ENCODE peak calls at places on chromosomes 16 and 17, in six cellular contexts. W, T, J, I, M and B are unnamed samples.

GRCh38 chr17:601462-602303 is 113.0 kb downstream of the VPS53 start:
- DNase-seq in W (no peak), T (no peak), J (no peak), I (no peak), M (peak; percentile 87), B (no peak)

GRCh38 chr17:60959011-60959410 is 281.4 kb downstream of the BCAS3 start:
- DNase-seq in W (no peak), T (no peak), J (peak; percentile 5), I (no peak), M (peak; percentile 43), B (no peak)

GRCh38 chr16:11087691-11088431 is 143.5 kb downstream of the CLEC16A start:
- DNase-seq in W (no peak), T (no peak), J (no peak), I (no peak), M (peak; percentile 57), B (no peak)

GRCh38 chr17:69175812-69176517 is 34.3 kb upstream of the ABCA6 start:
- DNase-seq in W (no peak), T (peak; percentile 40), J (peak; percentile 79), I (peak; percentile 24), M (peak; percentile 79), B (no peak)

GRCh38 chr16:49756971-49757743 is 98.8 kb downstream of the ZNF423 start:
- DNase-seq in W (no peak), T (no peak), J (peak; percentile 80), I (no peak), M (no peak), B (no peak)

GRCh38 chr17:32112416-32112815 is 29.9 kb upstream of the RHOT1 start:
- DNase-seq in W (no peak), T (no peak), J (no peak), I (no peak), M (no peak), B (no peak)

GRCh38 chr17:50919321-50920040 is 53.3 kb upstream of the TOB1 start:
- DNase-seq in W (peak; percentile 50), T (peak; percentile 44), J (peak; percentile 91), I (peak; percentile 99), M (peak; percentile 82), B (peak; percentile 74)

GRCh38 chr17:15920758-15921239 is 24.1 kb upstream of the ADORA2B start:
- DNase-seq in W (no peak), T (peak; percentile 82), J (peak; percentile 97), I (peak; percentile 51), M (peak; percentile 97), B (no peak)

GRCh38 chr16:46688101-46688656 is 799 bp downstream of the VPS35 start:
- DNase-seq in W (no peak), T (no peak), J (peak; percentile 29), I (no peak), M (peak; percentile 20), B (no peak)

GRCh38 chr16:12461201-12461600 is 342.5 kb downstream of the CPPED1 start:
- DNase-seq in W (no peak), T (no peak), J (peak; percentile 41), I (no peak), M (peak; percentile 10), B (no peak)

GRCh38 chr17:32157225-32157624 is 14.9 kb downstream of the RHOT1 start:
- DNase-seq in W (no peak), T (no peak), J (peak; percentile 40), I (no peak), M (peak; percentile 63), B (no peak)

GRCh38 chr17:76968707-76969597 is 100.7 kb downstream of the MGAT5B start:
- DNase-seq in W (peak; percentile 40), T (no peak), J (peak; percentile 26), I (peak; percentile 65), M (no peak), B (peak; percentile 77)

GRCh38 chr16:67299269-67299668 is 19.9 kb downstream of the PLEKHG4 start:
- DNase-seq in W (no peak), T (no peak), J (no peak), I (no peak), M (no peak), B (no peak)

GRCh38 chr16:57667526-57668258 is 414 bp upstream of the ADGRG3 start:
- DNase-seq in W (no peak), T (no peak), J (peak; percentile 39), I (peak; percentile 34), M (peak; percentile 38), B (no peak)

GRCh38 chr17:21525464-21526130 is 149.4 kb downstream of the KCNJ12 start:
- DNase-seq in W (no peak), T (no peak), J (no peak), I (no peak), M (no peak), B (no peak)

GRCh38 chr17:41647940-41648410 is 23.6 kb upstream of the KRT17 start:
- DNase-seq in W (peak; percentile 97), T (no peak), J (peak; percentile 62), I (peak; percentile 98), M (peak; percentile 54), B (peak; percentile 98)

GRCh38 chr17:50423553-50424159 is 2.4 kb upstream of the ACSF2 start:
- DNase-seq in W (no peak), T (peak; percentile 83), J (peak; percentile 83), I (peak; percentile 97), M (peak; percentile 91), B (no peak)

GRCh38 chr17:32482568-32483320 is 4.0 kb upstream of the CDK5R1 start:
- DNase-seq in W (no peak), T (no peak), J (no peak), I (no peak), M (peak; percentile 33), B (no peak)

GRCh38 chr16:87297918-87298631 is 19.1 kb downstream of the C16orf95 start:
- DNase-seq in W (peak; percentile 68), T (no peak), J (peak; percentile 16), I (no peak), M (peak; percentile 10), B (peak; percentile 79)

GRCh38 chr17:31907342-31907975 is 6.0 kb upstream of the UTP6 start:
- DNase-seq in W (no peak), T (no peak), J (peak; percentile 70), I (no peak), M (peak; percentile 70), B (no peak)

GRCh38 chr16:84600343-84601229 is 17.3 kb downstream of the COTL1 start:
- DNase-seq in W (no peak), T (no peak), J (peak; percentile 46), I (no peak), M (peak; percentile 43), B (no peak)

GRCh38 chr17:73786286-73786743 is 142.1 kb upstream of the SDK2 start:
- DNase-seq in W (no peak), T (no peak), J (no peak), I (peak; percentile 69), M (no peak), B (peak; percentile 62)

GRCh38 chr17:56845934-56846333 is 12.0 kb downstream of the DGKE start:
- DNase-seq in W (no peak), T (no peak), J (no peak), I (no peak), M (no peak), B (no peak)

GRCh38 chr16:47694543-47694942 is 233.4 kb downstream of the PHKB start:
- DNase-seq in W (no peak), T (no peak), J (no peak), I (no peak), M (no peak), B (no peak)
- TF ChIP-seq CTCF in W (no peak), T (no peak), J (no peak), I (no peak), M (no peak), B (no peak)

GRCh38 chr17:38747385-38748328 is 479 bp downstream of the PCGF2 start:
- DNase-seq in W (peak; percentile 55), T (no peak), J (no peak), I (peak; percentile 81), M (no peak), B (peak; percentile 78)

GRCh38 chr17:38750312-38751121 is 2.0 kb upstream of the PSMB3 start:
- DNase-seq in W (no peak), T (no peak), J (no peak), I (peak; percentile 56), M (peak; percentile 22), B (peak; percentile 27)

GRCh38 chr17:38750044-38750311 is 1.8 kb upstream of the PCGF2 start:
- DNase-seq in W (no peak), T (no peak), J (no peak), I (no peak), M (no peak), B (no peak)

GRCh38 chr17:38748329-38749221 is at the start of gene PCGF2:
- DNase-seq in W (peak; percentile 86), T (peak; percentile 50), J (peak; percentile 86), I (peak; percentile 99), M (peak; percentile 89), B (peak; percentile 95)

DNA sequence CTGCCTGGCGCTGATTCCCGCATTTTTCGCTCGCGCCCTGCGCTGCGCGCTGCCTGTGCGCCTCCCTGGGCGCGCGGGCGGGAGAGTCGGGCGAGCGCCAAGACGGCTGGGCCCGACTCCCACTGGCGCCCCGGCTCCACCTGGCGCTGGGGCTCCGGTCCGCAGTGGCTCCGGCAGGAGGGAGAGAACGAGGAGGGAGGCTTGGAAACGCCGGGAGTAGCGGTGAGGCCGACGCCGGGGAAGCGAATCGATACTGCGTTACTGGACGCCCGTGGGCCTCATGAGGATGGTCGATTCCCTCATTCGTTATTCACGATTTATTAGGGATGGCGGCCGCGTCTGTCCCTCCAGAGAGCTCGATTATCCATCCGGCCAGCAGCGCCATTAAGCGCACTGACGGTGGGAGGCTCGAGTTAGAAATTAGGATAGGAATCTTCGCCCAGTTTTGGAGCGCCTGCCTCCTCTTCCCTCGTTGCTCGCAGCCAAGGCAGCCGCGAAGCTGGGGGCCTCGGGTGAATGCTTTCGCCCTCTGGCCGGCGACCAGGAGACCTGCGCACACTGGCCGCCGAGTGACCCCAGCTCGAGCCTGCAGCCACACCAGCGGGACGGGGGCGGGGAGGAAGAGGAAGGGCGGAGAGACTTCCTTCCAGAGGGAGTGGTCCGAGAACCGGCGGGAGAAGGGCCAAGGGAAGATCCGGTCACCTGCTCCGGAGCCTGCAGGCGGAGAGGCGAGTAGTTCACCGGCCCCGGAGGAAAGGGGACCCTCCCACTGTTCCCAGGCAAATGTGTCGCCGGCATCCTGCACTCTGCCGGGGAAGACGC is 1.3 kb upstream of the PCGF2 start:
- DNase-seq in W (peak; percentile 59), T (no peak), J (peak; percentile 63), I (peak; percentile 100), M (peak; percentile 52), B (peak; percentile 80)
- TF ChIP-seq CTCF in W (no peak), T (no peak), J (no peak), I (no peak), M (no peak), B (no peak)

GRCh38 chr16:31401436-31401835 is 8.3 kb downstream of the ITGAD start:
- DNase-seq in W (no peak), T (no peak), J (no peak), I (no peak), M (no peak), B (no peak)
- TF ChIP-seq CTCF in W (no peak), T (no peak), J (no peak), I (no peak), M (no peak), B (no peak)

DNA sequence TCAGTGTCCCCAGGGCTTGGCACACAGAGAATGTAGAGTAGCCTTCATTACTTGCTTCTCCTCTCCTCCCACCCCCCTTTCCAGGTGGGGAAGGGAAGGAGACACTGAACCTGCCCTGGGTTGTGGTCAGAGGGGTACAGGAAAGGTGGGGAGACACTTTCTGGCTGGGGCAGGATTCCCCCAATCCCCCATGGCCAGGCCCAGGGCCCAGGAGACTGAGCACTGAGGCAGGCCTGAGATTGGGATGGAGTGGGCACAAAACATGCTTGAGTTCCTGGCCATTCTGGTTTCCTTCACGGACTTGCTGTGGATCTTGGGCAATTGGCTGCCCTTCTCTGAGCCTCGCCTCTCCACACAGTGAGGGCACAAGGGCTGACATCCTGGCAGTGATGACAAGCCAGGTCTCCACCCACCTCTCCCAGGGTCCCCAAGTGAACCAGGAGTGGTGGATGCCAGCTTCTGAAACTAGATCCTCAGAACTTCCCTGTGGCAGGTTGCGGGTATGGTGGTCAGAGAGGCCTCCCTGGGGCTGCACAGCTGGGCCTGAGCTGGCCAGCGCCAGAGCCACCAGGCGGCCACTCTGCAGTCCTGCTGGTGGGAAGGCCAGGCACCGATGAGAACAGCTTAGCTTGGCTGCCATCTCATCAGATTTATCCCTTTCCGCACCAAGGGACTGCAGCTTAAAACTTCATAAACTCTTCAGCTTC is 9.3 kb downstream of the ZNF629 start:
- DNase-seq in W (no peak), T (no peak), J (no peak), I (no peak), M (no peak), B (peak; percentile 25)
- TF ChIP-seq CTCF in W (no peak), T (no peak), J (no peak), I (no peak), M (no peak), B (no peak)